ENCODE peak calls at places on chromosomes 2 and 18, in nine cellular contexts. H, P, J, B, R, O, W, M and X are unnamed samples.

GRCh38 chr2:54579682-54580349 is 123.7 kb downstream of the SPTBN1 start:
- DNase-seq in M (no peak), H (peak; percentile 74), J (no peak), R (no peak), B (no peak), O (peak; percentile 69), P (no peak), W (peak; percentile 46), X (no peak)

GRCh38 chr2:85753035-85753524 is 711 bp upstream of the ATOH8 start:
- DNase-seq in B (no peak), H (no peak), W (no peak), M (no peak), P (no peak), O (no peak), R (no peak), J (peak; percentile 32), X (no peak)

GRCh38 chr18:3420919-3421279 is 29.1 kb upstream of the TGIF1 start:
- DNase-seq in R (no peak), M (no peak), O (no peak), P (no peak), B (no peak), W (no peak), H (no peak), J (no peak), X (no peak)

GRCh38 chr2:190637331-190637734 is 11.6 kb upstream of the NAB1 start:
- DNase-seq in H (no peak), P (no peak), J (no peak), W (no peak), B (no peak), O (peak; percentile 14), M (no peak), R (peak; percentile 67), X (peak; percentile 34)

GRCh38 chr2:31414601-31415241 is at the start of gene XDH:
- DNase-seq in B (no peak), M (no peak), H (peak; percentile 28), W (no peak), R (no peak), P (no peak), O (no peak), J (peak; percentile 30), X (no peak)

GRCh38 chr2:181988154-181988924 is 2.7 kb downstream of the PPP1R1C start:
- DNase-seq in W (no peak), R (no peak), M (no peak), H (no peak), J (no peak), B (no peak), P (no peak), O (no peak), X (no peak)

GRCh38 chr2:235543126-235543750 is 49.4 kb downstream of the AGAP1 start:
- DNase-seq in O (no peak), W (no peak), J (no peak), B (no peak), M (no peak), P (no peak), H (no peak), R (no peak), X (no peak)

GRCh38 chr2:31246184-31246852 is 12.4 kb downstream of the EHD3 start:
- DNase-seq in M (no peak), W (no peak), R (no peak), B (no peak), J (peak; percentile 32), O (no peak), P (no peak), H (no peak), X (peak; percentile 58)

GRCh38 chr2:171347158-171347557 is 86.6 kb downstream of the METTL8 start:
- DNase-seq in R (no peak), H (no peak), M (no peak), P (no peak), W (no peak), B (no peak), O (no peak), J (peak; percentile 7), X (no peak)

GRCh38 chr18:61333746-61334490 is 688 bp downstream of the CDH20 start:
- DNase-seq in M (no peak), O (no peak), H (no peak), B (peak; percentile 33), R (no peak), W (no peak), J (no peak), P (no peak), X (no peak)

GRCh38 chr2:220188031-220188430 is 560.6 kb downstream of the SLC4A3 start:
- DNase-seq in O (no peak), R (peak; percentile 14), B (no peak), H (peak; percentile 23), P (no peak), W (peak; percentile 16), J (peak; percentile 69), M (no peak), X (peak; percentile 81)

GRCh38 chr2:30022444-30023071 is 101.2 kb upstream of the ALK start:
- DNase-seq in P (no peak), J (no peak), O (no peak), M (no peak), H (no peak), B (no peak), R (no peak), W (no peak), X (no peak)

GRCh38 chr2:15553519-15553918 is 7.6 kb downstream of the NBAS start:
- DNase-seq in J (no peak), H (no peak), P (no peak), R (no peak), O (no peak), M (no peak), W (no peak), B (no peak), X (no peak)

GRCh38 chr2:218405365-218406208 is 5.9 kb downstream of the CTDSP1 start:
- DNase-seq in H (no peak), M (no peak), W (no peak), O (peak; percentile 55), P (no peak), R (no peak), J (no peak), B (peak; percentile 29), X (no peak)

GRCh38 chr18:70469916-70470315 is 181.1 kb downstream of the SOCS6 start:
- DNase-seq in M (no peak), W (no peak), O (no peak), B (no peak), H (no peak), J (no peak), P (no peak), R (no peak), X (no peak)

GRCh38 chr2:113127646-113128385 is 418 bp downstream of the IL1RN start:
- DNase-seq in M (no peak), R (no peak), O (no peak), P (no peak), W (no peak), H (no peak), B (no peak), J (no peak), X (no peak)

GRCh38 chr18:22113144-22113813 is 56.1 kb upstream of the GATA6 start:
- DNase-seq in M (peak; percentile 91), R (no peak), H (no peak), P (no peak), W (no peak), B (no peak), J (no peak), O (no peak), X (no peak)

GRCh38 chr2:218853766-218854165 is 5.8 kb upstream of the WNT6 start:
- DNase-seq in M (no peak), R (peak; percentile 31), P (no peak), H (peak; percentile 21), J (peak; percentile 15), W (no peak), B (no peak), O (no peak), X (no peak)

GRCh38 chr2:171630812-171631626 is 56.2 kb upstream of the DYNC1I2 start:
- DNase-seq in W (no peak), H (no peak), R (peak; percentile 68), O (peak; percentile 7), P (no peak), M (no peak), J (no peak), B (no peak), X (no peak)

GRCh38 chr2:9770308-9771100 is 72.8 kb upstream of the TAF1B start:
- DNase-seq in J (peak; percentile 64), B (peak; percentile 76), H (peak; percentile 39), O (peak; percentile 81), M (peak; percentile 36), P (peak; percentile 95), W (peak; percentile 91), R (peak; percentile 78), X (no peak)

GRCh38 chr2:54560146-54560881 is 104.2 kb downstream of the SPTBN1 start:
- DNase-seq in R (peak; percentile 91), H (no peak), M (peak; percentile 55), P (no peak), O (peak; percentile 82), J (peak; percentile 51), W (peak; percentile 49), B (peak; percentile 24), X (peak; percentile 69)

GRCh38 chr2:231257763-231258162 is 59.3 kb downstream of the ARMC9 start:
- DNase-seq in W (no peak), O (no peak), P (no peak), M (no peak), H (no peak), B (no peak), J (no peak), R (no peak), X (no peak)

GRCh38 chr2:168183308-168183997 is 63.9 kb downstream of the STK39 start:
- DNase-seq in H (no peak), J (no peak), R (no peak), B (no peak), P (no peak), M (no peak), W (no peak), O (no peak), X (no peak)

GRCh38 chr2:173326806-173327205 is 27.9 kb upstream of the CDCA7 start:
- DNase-seq in O (no peak), W (no peak), M (no peak), J (peak; percentile 80), B (no peak), P (no peak), H (no peak), R (peak; percentile 5), X (peak; percentile 30)

GRCh38 chr2:238168196-238168815 is 9.5 kb downstream of the ERFE start:
- DNase-seq in M (no peak), W (no peak), H (no peak), O (no peak), J (no peak), B (no peak), P (no peak), R (no peak), X (no peak)

GRCh38 chr2:232319117-232320037 is 59.2 kb upstream of the ALPP start:
- DNase-seq in J (no peak), M (no peak), P (no peak), O (no peak), W (no peak), H (no peak), B (no peak), R (no peak), X (no peak)